ENCODE peak calls at places on chromosomes 12 and 14, in six cellular contexts. One of them, this sample, is unnamed.

GRCh38 chr12:21666722-21667121 is 9.1 kb upstream of the LDHB start:
- DNase-seq in WTC11: no peak
- DNase-seq in SW 1271: no peak
- DNase-seq in A172: no peak
- DNase-seq in activated T-cell treated with anti-CD3 and anti-CD28 coated beads, Interleukin-2, amount 50 U/mL, for 24 hours: no peak
- DNase-seq in activated CD4-positive, alpha-beta T cell treated with anti-CD3 and anti-CD28 coated beads for 24 hours: no peak
- DNase-seq in this sample: peak; percentile 81

GRCh38 chr12:117680311-117680710 is 288.5 kb downstream of the KSR2 start:
- DNase-seq in WTC11: no peak
- DNase-seq in activated T-cell treated with anti-CD3 and anti-CD28 coated beads, Interleukin-2, amount 50 U/mL, for 24 hours: no peak
- DNase-seq in A172: peak; percentile 55
- DNase-seq in SW 1271: no peak
- DNase-seq in activated CD4-positive, alpha-beta T cell treated with anti-CD3 and anti-CD28 coated beads for 24 hours: no peak
- DNase-seq in this sample: no peak

GRCh38 chr12:71947645-71948105 is 9.0 kb downstream of the TPH2 start:
- DNase-seq in WTC11: peak; percentile 71
- DNase-seq in activated T-cell treated with anti-CD3 and anti-CD28 coated beads, Interleukin-2, amount 50 U/mL, for 24 hours: no peak
- DNase-seq in A172: no peak
- DNase-seq in activated CD4-positive, alpha-beta T cell treated with anti-CD3 and anti-CD28 coated beads for 24 hours: no peak
- DNase-seq in SW 1271: no peak
- DNase-seq in this sample: peak; percentile 72

GRCh38 chr12:126668538-126668937 is 1598.4 kb upstream of the TMEM132C start:
- DNase-seq in A172: peak; percentile 88
- DNase-seq in activated T-cell treated with anti-CD3 and anti-CD28 coated beads, Interleukin-2, amount 50 U/mL, for 24 hours: no peak
- DNase-seq in WTC11: no peak
- DNase-seq in SW 1271: no peak
- DNase-seq in activated CD4-positive, alpha-beta T cell treated with anti-CD3 and anti-CD28 coated beads for 24 hours: no peak
- DNase-seq in this sample: no peak

GRCh38 chr14:31990959-31991541 is 86.1 kb upstream of the ARHGAP5 start:
- DNase-seq in activated CD4-positive, alpha-beta T cell treated with anti-CD3 and anti-CD28 coated beads for 24 hours: no peak
- DNase-seq in WTC11: no peak
- DNase-seq in activated T-cell treated with anti-CD3 and anti-CD28 coated beads, Interleukin-2, amount 50 U/mL, for 24 hours: no peak
- DNase-seq in SW 1271: no peak
- DNase-seq in A172: no peak
- DNase-seq in this sample: no peak

GRCh38 chr14:71322660-71323250 is 415.5 kb downstream of the PCNX1 start:
- DNase-seq in activated T-cell treated with anti-CD3 and anti-CD28 coated beads, Interleukin-2, amount 50 U/mL, for 24 hours: no peak
- DNase-seq in activated CD4-positive, alpha-beta T cell treated with anti-CD3 and anti-CD28 coated beads for 24 hours: no peak
- DNase-seq in SW 1271: no peak
- DNase-seq in A172: peak; percentile 24
- DNase-seq in WTC11: no peak
- DNase-seq in this sample: no peak

GRCh38 chr14:69539631-69540410 is 34.9 kb downstream of the CCDC177 start:
- DNase-seq in activated T-cell treated with anti-CD3 and anti-CD28 coated beads, Interleukin-2, amount 50 U/mL, for 24 hours: no peak
- DNase-seq in A172: no peak
- DNase-seq in activated CD4-positive, alpha-beta T cell treated with anti-CD3 and anti-CD28 coated beads for 24 hours: no peak
- DNase-seq in SW 1271: no peak
- DNase-seq in WTC11: no peak
- DNase-seq in this sample: no peak

GRCh38 chr12:119593578-119594398 is at the start of gene TMEM233:
- DNase-seq in A172: no peak
- DNase-seq in SW 1271: no peak
- DNase-seq in activated T-cell treated with anti-CD3 and anti-CD28 coated beads, Interleukin-2, amount 50 U/mL, for 24 hours: no peak
- DNase-seq in WTC11: peak; percentile 53
- DNase-seq in activated CD4-positive, alpha-beta T cell treated with anti-CD3 and anti-CD28 coated beads for 24 hours: no peak
- DNase-seq in this sample: no peak

GRCh38 chr12:8912910-8913309 is 1.4 kb upstream of the PHC1 start:
- DNase-seq in A172: no peak
- DNase-seq in activated CD4-positive, alpha-beta T cell treated with anti-CD3 and anti-CD28 coated beads for 24 hours: no peak
- DNase-seq in SW 1271: no peak
- DNase-seq in activated T-cell treated with anti-CD3 and anti-CD28 coated beads, Interleukin-2, amount 50 U/mL, for 24 hours: no peak
- DNase-seq in WTC11: peak; percentile 38
- DNase-seq in this sample: no peak